ENCODE peak calls at places on chromosomes 2 and 18, in six cellular contexts. R is A549, G is K562, O is GM12878, P is NB4, E is HepG2. Y is an unnamed sample.
A peak's percentile ranks its signal among the peaks of the same experiment; 100 is the strongest.

GRCh38 chr18:72762505-72763122 is 105.2 kb downstream of the NETO1 start:
- DNase-seq in O (peak; percentile 12), R (peak; percentile 6), G (peak; percentile 23), E (peak; percentile 62), P (peak; percentile 60), Y (peak; percentile 36)

GRCh38 chr2:67790622-67791021 is 272.2 kb downstream of the C1D start:
- DNase-seq in R (no peak), E (no peak), P (no peak), G (no peak), O (no peak), Y (peak; percentile 30)

GRCh38 chr18:67644226-67644625 is 127.7 kb upstream of the DSEL start:
- DNase-seq in R (no peak), O (no peak), P (no peak), G (no peak), E (no peak), Y (no peak)

GRCh38 chr18:66764225-66764624 is 160.3 kb upstream of the CDH19 start:
- DNase-seq in E (no peak), O (no peak), R (no peak), P (no peak), G (no peak), Y (no peak)

GRCh38 chr2:29655391-29656086 is 265.8 kb downstream of the ALK start:
- DNase-seq in R (no peak), G (no peak), O (no peak), E (no peak), P (no peak), Y (no peak)

GRCh38 chr2:127829845-127830246 is 18.9 kb upstream of the WDR33 start:
- DNase-seq in P (peak; percentile 36), R (no peak), E (no peak), O (peak; percentile 96), G (peak; percentile 31), Y (no peak)

GRCh38 chr2:21175895-21176646 is 52.3 kb downstream of the TDRD15 start:
- DNase-seq in R (no peak), P (peak; percentile 13), O (no peak), G (peak; percentile 8), E (peak; percentile 10), Y (peak; percentile 5)

GRCh38 chr2:198441876-198442275 is 637.5 kb downstream of the PLCL1 start:
- DNase-seq in G (no peak), E (no peak), P (no peak), O (no peak), R (no peak), Y (no peak)

GRCh38 chr18:50113726-50114125 is 81.2 kb downstream of the MYO5B start:
- DNase-seq in G (no peak), P (no peak), R (no peak), O (no peak), E (no peak), Y (no peak)

GRCh38 chr18:35733419-35733818 is 151.9 kb downstream of the GALNT1 start:
- DNase-seq in O (no peak), R (no peak), G (no peak), P (no peak), E (no peak), Y (no peak)

GRCh38 chr2:82853299-82853698 is 1605.8 kb downstream of the SUCLG1 start:
- DNase-seq in O (no peak), P (no peak), R (no peak), E (no peak), G (no peak), Y (no peak)

GRCh38 chr18:28087173-28087563 is 89.8 kb downstream of the CDH2 start:
- DNase-seq in R (no peak), E (peak; percentile 7), O (no peak), G (no peak), P (no peak), Y (peak; percentile 60)

GRCh38 chr2:240461471-240462072 is 26.1 kb downstream of the GPC1 start:
- DNase-seq in G (no peak), P (no peak), O (no peak), E (no peak), R (no peak), Y (no peak)

GRCh38 chr18:36402765-36403396 is 105.4 kb downstream of the FHOD3 start:
- DNase-seq in R (no peak), G (no peak), O (no peak), E (no peak), P (no peak), Y (no peak)

GRCh38 chr2:15557947-15558346 is 3.2 kb downstream of the NBAS start:
- DNase-seq in P (no peak), O (no peak), E (no peak), G (no peak), R (no peak), Y (peak; percentile 28)

GRCh38 chr2:228613133-228613532 is 431.6 kb upstream of the SPHKAP start:
- DNase-seq in R (no peak), P (no peak), G (no peak), O (peak; percentile 15), E (no peak), Y (no peak)

DNA sequence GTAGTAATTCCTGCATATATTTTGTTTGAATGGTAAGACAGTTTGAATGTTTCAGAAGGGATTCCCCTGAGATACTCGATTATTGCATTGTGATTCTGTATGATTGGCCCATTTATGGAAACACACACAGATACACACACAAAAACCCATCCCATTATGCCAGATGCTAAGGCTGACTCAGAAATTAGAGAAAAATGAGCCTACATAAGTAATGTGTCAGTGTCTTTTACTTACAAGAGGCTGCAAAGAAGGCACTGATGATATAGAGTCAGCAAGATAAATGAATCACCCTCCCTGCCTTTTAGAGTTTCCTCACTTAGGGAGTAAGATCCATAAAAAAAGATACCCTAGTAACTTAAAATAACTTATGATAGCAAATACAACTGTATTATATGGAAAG is 1481.1 kb upstream of the ACVR2A start:
- DNase-seq in E (no peak), P (no peak), R (no peak), G (no peak), O (no peak), Y (no peak)
- TF ChIP-seq MYC in E (no peak), P (no peak), R (no peak), G (no peak), O (no peak), Y (no peak)

DNA sequence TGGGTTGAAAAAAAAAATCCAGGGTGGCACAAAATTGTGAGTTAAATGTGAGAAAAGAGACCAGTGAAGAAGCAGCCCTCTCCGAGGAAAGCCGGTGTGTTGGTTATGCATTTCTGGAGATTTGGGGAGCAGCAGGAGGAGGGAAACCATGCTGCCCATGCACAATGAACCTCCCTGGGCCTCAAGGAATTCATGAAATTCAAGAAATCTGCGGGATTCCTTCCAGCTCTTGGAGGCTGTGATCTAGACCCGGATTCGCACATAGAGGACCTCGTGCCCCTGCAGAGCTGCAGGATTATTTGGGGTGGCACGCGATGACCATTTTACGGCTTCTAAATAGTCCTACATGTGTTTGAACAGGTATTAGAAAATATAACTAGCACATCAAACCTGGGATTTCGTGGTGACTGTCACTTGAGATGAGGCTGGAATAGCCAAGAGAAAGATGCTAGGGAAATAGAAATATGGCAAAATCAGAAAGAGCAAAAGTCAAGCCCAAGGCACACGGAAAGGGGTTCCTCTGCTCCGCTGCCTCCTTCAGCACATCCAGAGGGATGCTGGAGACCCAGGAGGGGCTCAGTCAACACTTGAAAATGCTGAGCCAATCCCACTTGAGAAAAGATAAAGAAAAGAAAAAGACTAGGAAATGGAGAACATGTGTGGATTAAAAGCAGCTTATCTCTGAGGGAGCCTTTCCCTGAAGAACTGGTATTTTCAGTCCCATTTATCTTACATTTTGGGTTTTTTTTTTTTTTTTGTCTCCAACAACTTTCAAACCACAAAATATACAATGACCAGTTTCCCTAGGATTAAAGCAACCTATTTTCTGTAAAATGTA is 22.0 kb downstream of the KCTD1 start:
- DNase-seq in R (no peak), E (no peak), O (no peak), G (no peak), P (no peak), Y (no peak)
- TF ChIP-seq MYC in R (no peak), E (no peak), O (no peak), G (no peak), P (no peak), Y (no peak)

GRCh38 chr18:9032519-9032918 is 70.0 kb upstream of the NDUFV2 start:
- DNase-seq in P (no peak), E (no peak), G (no peak), O (no peak), R (no peak), Y (no peak)
- TF ChIP-seq MYC in P (no peak), E (no peak), G (no peak), O (no peak), R (no peak), Y (no peak)

GRCh38 chr2:86788881-86789686 is 1.6 kb downstream of the CD8A start:
- DNase-seq in P (no peak), G (no peak), O (no peak), R (no peak), E (no peak), Y (no peak)

GRCh38 chr2:86790828-86791561 is at the start of gene CD8A:
- DNase-seq in P (peak; percentile 72), E (no peak), G (no peak), O (no peak), R (no peak), Y (no peak)

GRCh38 chr2:86789687-86790133 is 1.0 kb downstream of the CD8A start:
- DNase-seq in O (no peak), G (no peak), E (no peak), R (no peak), P (no peak), Y (no peak)

GRCh38 chr2:86791574-86791973 is 861 bp upstream of the CD8A start:
- DNase-seq in O (no peak), P (no peak), G (no peak), E (no peak), R (no peak), Y (no peak)

DNA sequence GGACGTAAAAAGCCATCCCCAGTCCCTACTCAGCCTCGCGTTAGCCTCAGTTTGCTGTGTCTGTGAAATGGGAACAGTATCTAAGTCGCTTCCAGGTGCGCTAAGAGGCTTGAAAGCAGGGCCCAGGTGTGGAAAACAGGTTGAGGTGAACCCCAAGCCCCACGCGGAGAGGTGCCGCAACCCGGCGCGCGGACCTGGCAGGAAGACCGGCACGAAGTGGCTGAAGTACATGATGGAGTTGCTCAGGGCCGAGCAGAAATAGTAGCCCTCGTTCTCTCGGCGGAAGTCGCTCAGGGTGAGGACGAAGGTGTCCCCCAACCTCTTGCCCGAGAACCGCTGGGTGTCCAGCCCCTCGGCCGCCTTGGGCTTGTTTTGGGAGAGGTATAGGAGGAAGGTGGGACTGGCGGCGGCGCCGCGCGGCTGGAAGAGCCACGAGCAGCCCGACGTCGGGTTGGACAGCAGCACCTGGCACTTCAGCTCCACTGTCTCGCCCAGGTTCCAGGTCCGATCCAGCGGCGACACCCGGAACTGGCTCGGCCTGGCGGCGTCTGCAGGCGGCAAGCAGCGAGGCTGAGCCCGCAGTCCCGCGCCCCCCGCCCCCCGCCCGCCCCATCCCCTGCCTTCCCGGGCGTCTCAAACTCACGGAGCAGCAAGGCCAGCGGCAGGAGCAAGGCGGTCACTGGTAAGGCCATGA is 432 bp downstream of the CD8A start:
- DNase-seq in G (no peak), E (no peak), R (no peak), P (no peak), O (no peak), Y (no peak)
- TF ChIP-seq MYC in G (no peak), E (no peak), R (no peak), P (no peak), O (no peak), Y (no peak)

GRCh38 chr2:2703127-2703526 is 372.1 kb upstream of the MYT1L start:
- DNase-seq in O (no peak), G (no peak), P (no peak), R (no peak), E (no peak), Y (no peak)
- TF ChIP-seq MYC in O (no peak), G (no peak), P (no peak), R (no peak), E (no peak), Y (no peak)